ENCODE peak calls at places on chromosomes 3 and 15, in ten cellular contexts. X is HFFc6; W is NCI-H1417; E is RCC 7860; Z is SJSA1; B is AG10803; K is activated CD4-positive, CD25-positive, alpha-beta regulatory T cell treated with anti-CD3 and anti-CD28 coated beads, Interleukin-2, amount 50 U/mL, for 72 hours; V is kidney tubule cell; R is AML-193; I is WTC11. H is an unnamed sample.

GRCh38 chr15:76393614-76394013 is 57.0 kb downstream of the ISL2 start:
- DNase-seq in X (no peak), W (peak), E (peak), Z (no peak), B (no peak), K (no peak), V (peak), R (no peak), I (no peak), H (no peak)

GRCh38 chr3:126517986-126518778 is 609 bp upstream of the UROC1 start:
- DNase-seq in X (no peak), W (peak), E (no peak), Z (no peak), B (no peak), K (no peak), V (no peak), R (no peak), I (no peak), H (no peak)

GRCh38 chr3:134483195-134483890 is 2.4 kb downstream of the ANAPC13 start:
- DNase-seq in X (peak), W (no peak), E (peak), Z (peak), B (peak), K (no peak), V (peak), R (peak), I (no peak), H (peak)

GRCh38 chr3:45907769-45908705 is 21.7 kb downstream of the CCR9 start:
- DNase-seq in X (peak), W (no peak), E (no peak), Z (peak), B (peak), K (no peak), V (no peak), R (no peak), I (no peak), H (no peak)

GRCh38 chr3:125587039-125587664 is 8.1 kb downstream of the OSBPL11 start:
- DNase-seq in X (no peak), W (no peak), E (no peak), Z (no peak), B (no peak), K (no peak), V (no peak), R (no peak), I (no peak), H (no peak)

GRCh38 chr3:129702934-129703712 is 96.6 kb upstream of the PLXND1 start:
- DNase-seq in X (peak), W (no peak), E (no peak), Z (no peak), B (no peak), K (no peak), V (peak), R (no peak), I (no peak), H (no peak)

GRCh38 chr3:114499986-114500385 is 206.2 kb downstream of the TIGIT start:
- DNase-seq in X (no peak), W (peak), E (peak), Z (no peak), B (peak), K (no peak), V (no peak), R (peak), I (no peak), H (peak)

GRCh38 chr15:79078763-79079395 is 11.7 kb downstream of the RASGRF1 start:
- DNase-seq in X (no peak), W (no peak), E (no peak), Z (no peak), B (no peak), K (no peak), V (no peak), R (no peak), I (no peak), H (peak)

GRCh38 chr15:78041946-78042345 is 35.6 kb downstream of the TBC1D2B start:
- DNase-seq in X (no peak), W (no peak), E (no peak), Z (no peak), B (no peak), K (no peak), V (no peak), R (no peak), I (no peak), H (no peak)

GRCh38 chr15:77541421-77542181 is 91.1 kb downstream of the LINGO1 start:
- DNase-seq in X (no peak), W (peak), E (no peak), Z (no peak), B (peak), K (no peak), V (no peak), R (no peak), I (no peak), H (no peak)

GRCh38 chr3:128546646-128547045 is 53.6 kb upstream of the GATA2 start:
- DNase-seq in X (no peak), W (no peak), E (no peak), Z (no peak), B (no peak), K (no peak), V (no peak), R (no peak), I (no peak), H (no peak)

GRCh38 chr3:44442591-44443309 is 34.7 kb downstream of the ZNF445 start:
- DNase-seq in X (no peak), W (no peak), E (no peak), Z (no peak), B (no peak), K (no peak), V (no peak), R (no peak), I (no peak), H (no peak)

GRCh38 chr3:42179110-42179725 is 86.8 kb downstream of the CCK start:
- DNase-seq in X (peak), W (no peak), E (peak), Z (peak), B (peak), K (no peak), V (peak), R (no peak), I (peak), H (no peak)

GRCh38 chr3:71207632-71208031 is 375.9 kb downstream of the FOXP1 start:
- DNase-seq in X (no peak), W (no peak), E (no peak), Z (no peak), B (no peak), K (no peak), V (no peak), R (no peak), I (no peak), H (no peak)

GRCh38 chr15:70140543-70141375 is 43.0 kb upstream of the TLE3 start:
- DNase-seq in X (no peak), W (peak), E (peak), Z (peak), B (peak), K (no peak), V (peak), R (peak), I (peak), H (peak)

GRCh38 chr3:147424325-147424910 is 15.3 kb downstream of the ZIC1 start:
- DNase-seq in X (no peak), W (no peak), E (no peak), Z (no peak), B (no peak), K (no peak), V (no peak), R (no peak), I (peak), H (no peak)

GRCh38 chr3:168952551-168952950 is 711.0 kb downstream of the MECOM start:
- DNase-seq in X (peak), W (peak), E (peak), Z (no peak), B (peak), K (no peak), V (peak), R (peak), I (no peak), H (peak)

GRCh38 chr3:5057857-5058324 is 64.2 kb upstream of the ARL8B start:
- DNase-seq in X (peak), W (peak), E (peak), Z (peak), B (peak), K (peak), V (peak), R (peak), I (peak), H (peak)

GRCh38 chr3:171068658-171069057 is 42.1 kb upstream of the SLC2A2 start:
- DNase-seq in X (no peak), W (no peak), E (no peak), Z (no peak), B (peak), K (no peak), V (no peak), R (no peak), I (no peak), H (no peak)

GRCh38 chr3:30894521-30895289 is at the start of gene GADL1:
- DNase-seq in X (no peak), W (no peak), E (no peak), Z (peak), B (peak), K (no peak), V (peak), R (no peak), I (peak), H (peak)

GRCh38 chr3:72942427-72942826 is 54.2 kb upstream of the PPP4R2 start:
- DNase-seq in X (no peak), W (no peak), E (no peak), Z (no peak), B (no peak), K (no peak), V (no peak), R (no peak), I (no peak), H (no peak)

GRCh38 chr3:64693031-64693430 is 5.2 kb upstream of the ADAMTS9 start:
- DNase-seq in X (no peak), W (no peak), E (peak), Z (no peak), B (no peak), K (no peak), V (peak), R (no peak), I (no peak), H (no peak)

GRCh38 chr3:5791558-5791957 is 604.1 kb downstream of the EDEM1 start:
- DNase-seq in X (no peak), W (no peak), E (no peak), Z (no peak), B (no peak), K (no peak), V (peak), R (no peak), I (no peak), H (no peak)

GRCh38 chr3:9216736-9217135 is 32.7 kb downstream of the SRGAP3 start:
- DNase-seq in X (no peak), W (no peak), E (no peak), Z (no peak), B (peak), K (no peak), V (no peak), R (no peak), I (no peak), H (no peak)

GRCh38 chr3:175192536-175192935 is 333.4 kb downstream of the NAALADL2 start:
- DNase-seq in X (no peak), W (peak), E (no peak), Z (no peak), B (no peak), K (no peak), V (no peak), R (no peak), I (no peak), H (no peak)

GRCh38 chr15:100720406-100720967 is 118.1 kb downstream of the ASB7 start:
- DNase-seq in X (no peak), W (no peak), E (no peak), Z (peak), B (no peak), K (no peak), V (no peak), R (no peak), I (no peak), H (no peak)

GRCh38 chr3:5567113-5567512 is 379.6 kb downstream of the EDEM1 start:
- DNase-seq in X (no peak), W (no peak), E (no peak), Z (no peak), B (no peak), K (no peak), V (no peak), R (no peak), I (no peak), H (no peak)

GRCh38 chr15:83112959-83113299 is 5.5 kb downstream of the TM6SF1 start:
- DNase-seq in X (no peak), W (no peak), E (no peak), Z (no peak), B (no peak), K (no peak), V (no peak), R (no peak), I (no peak), H (no peak)

GRCh38 chr15:29687939-29688884 is 134.1 kb downstream of the TJP1 start:
- DNase-seq in X (no peak), W (no peak), E (no peak), Z (no peak), B (no peak), K (no peak), V (no peak), R (no peak), I (no peak), H (no peak)

GRCh38 chr3:4934050-4934449 is 45.2 kb upstream of the BHLHE40 start:
- DNase-seq in X (no peak), W (no peak), E (no peak), Z (no peak), B (no peak), K (no peak), V (no peak), R (no peak), I (no peak), H (no peak)

GRCh38 chr3:49198161-49198560 is 26.8 kb downstream of the KLHDC8B start:
- DNase-seq in X (no peak), W (no peak), E (no peak), Z (no peak), B (no peak), K (no peak), V (no peak), R (no peak), I (no peak), H (no peak)

H was measured in KBM-7.